ENCODE peak calls at places on chromosomes 6 and 20, in ten cellular contexts. One of them, this sample, is unnamed.

GRCh38 chr20:40813708-40814327 is 124.8 kb upstream of the MAFB start:
- DNase-seq in GM23248: no peak
- DNase-seq in pancreas: no peak
- DNase-seq in cardiac muscle cell: no peak
- DNase-seq in heart right ventricle: no peak
- DNase-seq in K562: no peak
- DNase-seq in neuronal stem cell: no peak
- DNase-seq in upper lobe of right lung: no peak
- DNase-seq in CD4-positive, alpha-beta T cell: no peak
- DNase-seq in psoas muscle: no peak
- DNase-seq in this sample: no peak

GRCh38 chr6:4413073-4413472 is 277.7 kb upstream of the ECI2 start:
- DNase-seq in GM23248: peak
- DNase-seq in pancreas: no peak
- DNase-seq in cardiac muscle cell: no peak
- DNase-seq in heart right ventricle: no peak
- DNase-seq in K562: no peak
- DNase-seq in neuronal stem cell: no peak
- DNase-seq in upper lobe of right lung: no peak
- DNase-seq in CD4-positive, alpha-beta T cell: no peak
- DNase-seq in psoas muscle: no peak
- DNase-seq in this sample: no peak

GRCh38 chr6:92339891-92340290 is 1079.5 kb downstream of the EPHA7 start:
- DNase-seq in GM23248: no peak
- DNase-seq in pancreas: no peak
- DNase-seq in cardiac muscle cell: no peak
- DNase-seq in heart right ventricle: no peak
- DNase-seq in K562: no peak
- DNase-seq in neuronal stem cell: no peak
- DNase-seq in upper lobe of right lung: no peak
- DNase-seq in CD4-positive, alpha-beta T cell: no peak
- DNase-seq in psoas muscle: no peak
- DNase-seq in this sample: no peak

GRCh38 chr6:111791415-111791814 is 81.8 kb downstream of the FYN start:
- DNase-seq in GM23248: peak
- DNase-seq in pancreas: no peak
- DNase-seq in cardiac muscle cell: no peak
- DNase-seq in heart right ventricle: no peak
- DNase-seq in K562: no peak
- DNase-seq in neuronal stem cell: no peak
- DNase-seq in upper lobe of right lung: no peak
- DNase-seq in CD4-positive, alpha-beta T cell: no peak
- DNase-seq in psoas muscle: no peak
- DNase-seq in this sample: no peak

GRCh38 chr20:52110456-52110855 is 81.1 kb downstream of the ZFP64 start:
- DNase-seq in GM23248: no peak
- DNase-seq in pancreas: no peak
- DNase-seq in cardiac muscle cell: no peak
- DNase-seq in heart right ventricle: no peak
- DNase-seq in K562: no peak
- DNase-seq in neuronal stem cell: no peak
- DNase-seq in upper lobe of right lung: peak
- DNase-seq in CD4-positive, alpha-beta T cell: no peak
- DNase-seq in psoas muscle: no peak
- DNase-seq in this sample: no peak

GRCh38 chr6:44224154-44224977 is 971 bp downstream of the SLC29A1 start:
- DNase-seq in GM23248: peak
- DNase-seq in pancreas: no peak
- DNase-seq in cardiac muscle cell: peak
- DNase-seq in heart right ventricle: no peak
- DNase-seq in K562: no peak
- DNase-seq in neuronal stem cell: no peak
- DNase-seq in upper lobe of right lung: no peak
- DNase-seq in CD4-positive, alpha-beta T cell: no peak
- DNase-seq in psoas muscle: no peak
- DNase-seq in this sample: no peak

GRCh38 chr6:37131104-37131959 is 38.6 kb upstream of the PIM1 start:
- DNase-seq in GM23248: peak
- DNase-seq in pancreas: no peak
- DNase-seq in cardiac muscle cell: peak
- DNase-seq in heart right ventricle: peak
- DNase-seq in K562: no peak
- DNase-seq in neuronal stem cell: no peak
- DNase-seq in upper lobe of right lung: peak
- DNase-seq in CD4-positive, alpha-beta T cell: no peak
- DNase-seq in psoas muscle: peak
- DNase-seq in this sample: peak

GRCh38 chr6:87817226-87817625 is 115.2 kb upstream of the AKIRIN2 start:
- DNase-seq in GM23248: peak
- DNase-seq in pancreas: no peak
- DNase-seq in cardiac muscle cell: no peak
- DNase-seq in heart right ventricle: no peak
- DNase-seq in K562: no peak
- DNase-seq in neuronal stem cell: no peak
- DNase-seq in upper lobe of right lung: no peak
- DNase-seq in CD4-positive, alpha-beta T cell: no peak
- DNase-seq in psoas muscle: no peak
- DNase-seq in this sample: no peak

GRCh38 chr6:41428995-41429417 is 93.6 kb downstream of the NCR2 start:
- DNase-seq in GM23248: peak
- DNase-seq in pancreas: no peak
- DNase-seq in cardiac muscle cell: no peak
- DNase-seq in heart right ventricle: peak
- DNase-seq in K562: no peak
- DNase-seq in neuronal stem cell: no peak
- DNase-seq in upper lobe of right lung: no peak
- DNase-seq in CD4-positive, alpha-beta T cell: no peak
- DNase-seq in psoas muscle: peak
- DNase-seq in this sample: no peak

GRCh38 chr6:41429506-41430504 is 94.4 kb downstream of the NCR2 start:
- DNase-seq in GM23248: no peak
- DNase-seq in pancreas: no peak
- DNase-seq in cardiac muscle cell: no peak
- DNase-seq in heart right ventricle: no peak
- DNase-seq in K562: no peak
- DNase-seq in neuronal stem cell: no peak
- DNase-seq in upper lobe of right lung: no peak
- DNase-seq in CD4-positive, alpha-beta T cell: no peak
- DNase-seq in psoas muscle: no peak
- DNase-seq in this sample: peak

GRCh38 chr6:41426888-41427641 is 91.7 kb downstream of the NCR2 start:
- DNase-seq in GM23248: no peak
- DNase-seq in pancreas: no peak
- DNase-seq in cardiac muscle cell: no peak
- DNase-seq in heart right ventricle: no peak
- DNase-seq in K562: no peak
- DNase-seq in neuronal stem cell: no peak
- DNase-seq in upper lobe of right lung: no peak
- DNase-seq in CD4-positive, alpha-beta T cell: no peak
- DNase-seq in psoas muscle: no peak
- DNase-seq in this sample: no peak

GRCh38 chr6:41427642-41428401 is 92.4 kb downstream of the NCR2 start:
- DNase-seq in GM23248: peak
- DNase-seq in pancreas: peak
- DNase-seq in cardiac muscle cell: peak
- DNase-seq in heart right ventricle: peak
- DNase-seq in K562: no peak
- DNase-seq in neuronal stem cell: no peak
- DNase-seq in upper lobe of right lung: peak
- DNase-seq in CD4-positive, alpha-beta T cell: no peak
- DNase-seq in psoas muscle: peak
- DNase-seq in this sample: peak

GRCh38 chr6:41428402-41428994 is 93.1 kb downstream of the NCR2 start:
- DNase-seq in GM23248: peak
- DNase-seq in pancreas: no peak
- DNase-seq in cardiac muscle cell: no peak
- DNase-seq in heart right ventricle: peak
- DNase-seq in K562: no peak
- DNase-seq in neuronal stem cell: no peak
- DNase-seq in upper lobe of right lung: no peak
- DNase-seq in CD4-positive, alpha-beta T cell: no peak
- DNase-seq in psoas muscle: peak
- DNase-seq in this sample: no peak
- H3K27ac ChIP-seq in GM23248: no peak
- H3K27ac ChIP-seq in pancreas: peak
- H3K27ac ChIP-seq in cardiac muscle cell: no peak
- H3K27ac ChIP-seq in heart right ventricle: peak
- H3K27ac ChIP-seq in K562: no peak
- H3K27ac ChIP-seq in neuronal stem cell: no peak
- H3K27ac ChIP-seq in upper lobe of right lung: peak
- H3K27ac ChIP-seq in CD4-positive, alpha-beta T cell: no peak
- H3K27ac ChIP-seq in psoas muscle: no peak
- H3K27ac ChIP-seq in this sample: peak

GRCh38 chr6:85278456-85279035 is 171.3 kb upstream of the NT5E start:
- DNase-seq in GM23248: peak
- DNase-seq in pancreas: no peak
- DNase-seq in cardiac muscle cell: peak
- DNase-seq in heart right ventricle: no peak
- DNase-seq in K562: no peak
- DNase-seq in neuronal stem cell: no peak
- DNase-seq in upper lobe of right lung: no peak
- DNase-seq in CD4-positive, alpha-beta T cell: no peak
- DNase-seq in psoas muscle: no peak
- DNase-seq in this sample: no peak
- H3K27ac ChIP-seq in GM23248: no peak
- H3K27ac ChIP-seq in pancreas: no peak
- H3K27ac ChIP-seq in cardiac muscle cell: peak
- H3K27ac ChIP-seq in heart right ventricle: no peak
- H3K27ac ChIP-seq in K562: no peak
- H3K27ac ChIP-seq in neuronal stem cell: no peak
- H3K27ac ChIP-seq in upper lobe of right lung: no peak
- H3K27ac ChIP-seq in CD4-positive, alpha-beta T cell: no peak
- H3K27ac ChIP-seq in psoas muscle: no peak
- H3K27ac ChIP-seq in this sample: no peak

GRCh38 chr6:34684364-34684763 is 12.2 kb downstream of the ILRUN start:
- DNase-seq in GM23248: no peak
- DNase-seq in pancreas: no peak
- DNase-seq in cardiac muscle cell: no peak
- DNase-seq in heart right ventricle: no peak
- DNase-seq in K562: no peak
- DNase-seq in neuronal stem cell: no peak
- DNase-seq in upper lobe of right lung: no peak
- DNase-seq in CD4-positive, alpha-beta T cell: no peak
- DNase-seq in psoas muscle: no peak
- DNase-seq in this sample: no peak

GRCh38 chr6:34680802-34681515 is 15.6 kb downstream of the ILRUN start:
- DNase-seq in GM23248: peak
- DNase-seq in pancreas: no peak
- DNase-seq in cardiac muscle cell: no peak
- DNase-seq in heart right ventricle: no peak
- DNase-seq in K562: peak
- DNase-seq in neuronal stem cell: no peak
- DNase-seq in upper lobe of right lung: no peak
- DNase-seq in CD4-positive, alpha-beta T cell: no peak
- DNase-seq in psoas muscle: no peak
- DNase-seq in this sample: no peak

GRCh38 chr6:34676140-34676539 is 20.4 kb downstream of the ILRUN start:
- DNase-seq in GM23248: no peak
- DNase-seq in pancreas: no peak
- DNase-seq in cardiac muscle cell: no peak
- DNase-seq in heart right ventricle: no peak
- DNase-seq in K562: no peak
- DNase-seq in neuronal stem cell: no peak
- DNase-seq in upper lobe of right lung: no peak
- DNase-seq in CD4-positive, alpha-beta T cell: no peak
- DNase-seq in psoas muscle: no peak
- DNase-seq in this sample: no peak

GRCh38 chr6:34684919-34685318 is 11.6 kb downstream of the ILRUN start:
- DNase-seq in GM23248: no peak
- DNase-seq in pancreas: no peak
- DNase-seq in cardiac muscle cell: no peak
- DNase-seq in heart right ventricle: no peak
- DNase-seq in K562: no peak
- DNase-seq in neuronal stem cell: no peak
- DNase-seq in upper lobe of right lung: no peak
- DNase-seq in CD4-positive, alpha-beta T cell: no peak
- DNase-seq in psoas muscle: no peak
- DNase-seq in this sample: no peak

DNA sequence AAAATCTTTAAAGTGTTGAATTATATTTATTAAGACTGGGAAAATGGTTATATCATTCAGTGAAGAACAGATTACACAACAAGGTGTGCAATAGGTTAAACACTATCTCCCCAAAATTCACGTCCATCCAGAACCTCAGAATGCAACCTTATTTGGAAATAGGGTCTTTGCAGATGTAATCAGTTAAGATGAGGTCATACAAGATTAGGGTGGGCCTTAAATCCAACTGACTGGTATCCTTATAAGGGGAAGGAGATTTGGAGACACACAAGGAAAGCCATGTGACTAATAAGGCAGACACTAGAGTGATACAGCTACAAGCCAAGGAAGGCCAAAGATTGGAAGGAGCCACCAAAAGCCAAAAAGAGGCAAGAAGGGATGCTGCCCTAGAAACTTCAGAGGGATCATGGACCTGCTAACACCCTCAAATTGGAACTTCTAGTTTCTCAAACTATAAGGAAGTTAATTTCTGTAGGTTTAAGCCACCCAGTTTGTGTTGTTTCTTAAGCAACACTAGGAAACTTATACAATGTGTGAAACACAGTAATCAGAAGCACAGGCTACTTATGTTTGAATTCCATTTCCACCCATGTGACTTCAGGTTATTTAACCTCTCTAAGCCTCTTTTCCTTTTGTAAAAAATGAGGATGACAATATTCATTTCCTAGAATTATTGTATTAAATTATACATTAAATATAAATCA is 16.9 kb downstream of the ILRUN start:
- DNase-seq in GM23248: peak
- DNase-seq in pancreas: no peak
- DNase-seq in cardiac muscle cell: no peak
- DNase-seq in heart right ventricle: no peak
- DNase-seq in K562: no peak
- DNase-seq in neuronal stem cell: no peak
- DNase-seq in upper lobe of right lung: no peak
- DNase-seq in CD4-positive, alpha-beta T cell: no peak
- DNase-seq in psoas muscle: no peak
- DNase-seq in this sample: no peak
- H3K27ac ChIP-seq in GM23248: no peak
- H3K27ac ChIP-seq in pancreas: no peak
- H3K27ac ChIP-seq in cardiac muscle cell: peak
- H3K27ac ChIP-seq in heart right ventricle: peak
- H3K27ac ChIP-seq in K562: peak
- H3K27ac ChIP-seq in neuronal stem cell: no peak
- H3K27ac ChIP-seq in upper lobe of right lung: peak
- H3K27ac ChIP-seq in CD4-positive, alpha-beta T cell: peak
- H3K27ac ChIP-seq in psoas muscle: peak
- H3K27ac ChIP-seq in this sample: no peak

GRCh38 chr6:106537662-106538061 is 91.6 kb downstream of the RTN4IP1 start:
- DNase-seq in GM23248: no peak
- DNase-seq in pancreas: no peak
- DNase-seq in cardiac muscle cell: no peak
- DNase-seq in heart right ventricle: no peak
- DNase-seq in K562: no peak
- DNase-seq in neuronal stem cell: no peak
- DNase-seq in upper lobe of right lung: no peak
- DNase-seq in CD4-positive, alpha-beta T cell: no peak
- DNase-seq in psoas muscle: no peak
- DNase-seq in this sample: no peak

GRCh38 chr6:106538145-106538544 is 91.2 kb downstream of the RTN4IP1 start:
- DNase-seq in GM23248: no peak
- DNase-seq in pancreas: no peak
- DNase-seq in cardiac muscle cell: no peak
- DNase-seq in heart right ventricle: no peak
- DNase-seq in K562: no peak
- DNase-seq in neuronal stem cell: no peak
- DNase-seq in upper lobe of right lung: no peak
- DNase-seq in CD4-positive, alpha-beta T cell: no peak
- DNase-seq in psoas muscle: no peak
- DNase-seq in this sample: no peak

GRCh38 chr6:106540432-106540831 is 88.9 kb downstream of the RTN4IP1 start:
- DNase-seq in GM23248: no peak
- DNase-seq in pancreas: no peak
- DNase-seq in cardiac muscle cell: no peak
- DNase-seq in heart right ventricle: no peak
- DNase-seq in K562: no peak
- DNase-seq in neuronal stem cell: no peak
- DNase-seq in upper lobe of right lung: no peak
- DNase-seq in CD4-positive, alpha-beta T cell: no peak
- DNase-seq in psoas muscle: no peak
- DNase-seq in this sample: no peak

GRCh38 chr6:106539931-106540330 is 89.4 kb downstream of the RTN4IP1 start:
- DNase-seq in GM23248: no peak
- DNase-seq in pancreas: no peak
- DNase-seq in cardiac muscle cell: no peak
- DNase-seq in heart right ventricle: no peak
- DNase-seq in K562: no peak
- DNase-seq in neuronal stem cell: peak
- DNase-seq in upper lobe of right lung: no peak
- DNase-seq in CD4-positive, alpha-beta T cell: no peak
- DNase-seq in psoas muscle: no peak
- DNase-seq in this sample: no peak

DNA sequence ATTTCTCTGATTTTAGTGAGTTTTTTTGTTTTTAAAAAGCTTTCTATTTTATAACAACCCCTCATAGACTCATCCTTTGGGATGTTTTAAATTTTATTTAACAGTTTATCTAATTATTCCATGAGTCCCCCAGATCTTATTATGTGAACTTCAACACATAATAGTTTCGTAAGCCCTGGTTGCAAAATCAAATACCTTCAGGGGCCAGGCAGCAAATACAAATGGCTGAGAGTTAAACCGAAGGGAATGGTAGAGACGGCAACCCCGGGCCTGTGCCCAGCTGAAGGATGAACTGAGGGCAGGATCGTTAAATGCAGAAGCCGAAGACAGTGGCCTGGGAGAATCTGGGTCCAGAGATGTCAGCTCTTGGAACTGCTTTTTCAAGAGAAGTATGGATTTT is 88.4 kb downstream of the RTN4IP1 start:
- DNase-seq in GM23248: peak
- DNase-seq in pancreas: no peak
- DNase-seq in cardiac muscle cell: no peak
- DNase-seq in heart right ventricle: no peak
- DNase-seq in K562: no peak
- DNase-seq in neuronal stem cell: no peak
- DNase-seq in upper lobe of right lung: no peak
- DNase-seq in CD4-positive, alpha-beta T cell: no peak
- DNase-seq in psoas muscle: no peak
- DNase-seq in this sample: no peak
- H3K27ac ChIP-seq in GM23248: no peak
- H3K27ac ChIP-seq in pancreas: no peak
- H3K27ac ChIP-seq in cardiac muscle cell: no peak
- H3K27ac ChIP-seq in heart right ventricle: no peak
- H3K27ac ChIP-seq in K562: no peak
- H3K27ac ChIP-seq in neuronal stem cell: no peak
- H3K27ac ChIP-seq in upper lobe of right lung: no peak
- H3K27ac ChIP-seq in CD4-positive, alpha-beta T cell: no peak
- H3K27ac ChIP-seq in psoas muscle: no peak
- H3K27ac ChIP-seq in this sample: no peak

This sample was measured in substantia nigra.